ENCODE peak calls at places on chromosome 12, in six cellular contexts. One of them, this sample, is unnamed.

GRCh38 chr12:124490584-124491305 is 76.7 kb downstream of the NCOR2 start:
- DNase-seq in ELR: no peak
- DNase-seq in NCI-H345: no peak
- DNase-seq in GM19239: no peak
- DNase-seq in cortex of kidney: no peak
- DNase-seq in GM23338: no peak
- DNase-seq in this sample: no peak

GRCh38 chr12:44780221-44780770 is 95.8 kb downstream of the NELL2 start:
- DNase-seq in ELR: no peak
- DNase-seq in NCI-H345: no peak
- DNase-seq in GM19239: no peak
- DNase-seq in cortex of kidney: no peak
- DNase-seq in GM23338: no peak
- DNase-seq in this sample: no peak

GRCh38 chr12:40946612-40947194 is 241.4 kb upstream of the PDZRN4 start:
- DNase-seq in ELR: peak; percentile 40
- DNase-seq in NCI-H345: peak; percentile 45
- DNase-seq in GM19239: no peak
- DNase-seq in cortex of kidney: no peak
- DNase-seq in GM23338: peak; percentile 56
- DNase-seq in this sample: no peak

GRCh38 chr12:83939718-83940117 is 972.9 kb downstream of the SLC6A15 start:
- DNase-seq in ELR: no peak
- DNase-seq in NCI-H345: no peak
- DNase-seq in GM19239: no peak
- DNase-seq in cortex of kidney: no peak
- DNase-seq in GM23338: no peak
- DNase-seq in this sample: no peak

GRCh38 chr12:99670635-99671034 is 23.1 kb downstream of the GARIN6 start:
- DNase-seq in ELR: peak; percentile 37
- DNase-seq in NCI-H345: no peak
- DNase-seq in GM19239: no peak
- DNase-seq in cortex of kidney: no peak
- DNase-seq in GM23338: peak; percentile 34
- DNase-seq in this sample: no peak

GRCh38 chr12:128365831-128366231 is 98.9 kb downstream of the TMEM132C start:
- DNase-seq in ELR: no peak
- DNase-seq in NCI-H345: no peak
- DNase-seq in GM19239: no peak
- DNase-seq in cortex of kidney: no peak
- DNase-seq in GM23338: no peak
- DNase-seq in this sample: no peak

GRCh38 chr12:122669397-122670070 is 33.6 kb downstream of the HCAR2 start:
- DNase-seq in ELR: peak; percentile 82
- DNase-seq in NCI-H345: no peak
- DNase-seq in GM19239: no peak
- DNase-seq in cortex of kidney: no peak
- DNase-seq in GM23338: no peak
- DNase-seq in this sample: no peak

GRCh38 chr12:87930033-87930432 is 99.2 kb downstream of the C12orf50 start:
- DNase-seq in ELR: peak; percentile 64
- DNase-seq in NCI-H345: no peak
- DNase-seq in GM19239: no peak
- DNase-seq in cortex of kidney: no peak
- DNase-seq in GM23338: no peak
- DNase-seq in this sample: no peak

GRCh38 chr12:9039397-9039977 is 50.1 kb downstream of the KLRG1 start:
- DNase-seq in ELR: peak; percentile 64
- DNase-seq in NCI-H345: peak; percentile 65
- DNase-seq in GM19239: peak; percentile 29
- DNase-seq in cortex of kidney: no peak
- DNase-seq in GM23338: peak; percentile 79
- DNase-seq in this sample: no peak

GRCh38 chr12:81598205-81598604 is 160.9 kb downstream of the PPFIA2 start:
- DNase-seq in ELR: peak; percentile 1
- DNase-seq in NCI-H345: peak; percentile 46
- DNase-seq in GM19239: no peak
- DNase-seq in cortex of kidney: no peak
- DNase-seq in GM23338: no peak
- DNase-seq in this sample: no peak

GRCh38 chr12:69389836-69390235 is 30.3 kb downstream of the YEATS4 start:
- DNase-seq in ELR: peak; percentile 30
- DNase-seq in NCI-H345: no peak
- DNase-seq in GM19239: no peak
- DNase-seq in cortex of kidney: no peak
- DNase-seq in GM23338: no peak
- DNase-seq in this sample: no peak

GRCh38 chr12:39616251-39616650 is 3.4 kb downstream of the ABCD2 start:
- DNase-seq in ELR: no peak
- DNase-seq in NCI-H345: no peak
- DNase-seq in GM19239: no peak
- DNase-seq in cortex of kidney: no peak
- DNase-seq in GM23338: no peak
- DNase-seq in this sample: no peak

GRCh38 chr12:92929957-92930356 is 862 bp upstream of the EEA1 start:
- DNase-seq in ELR: peak; percentile 22
- DNase-seq in NCI-H345: no peak
- DNase-seq in GM19239: no peak
- DNase-seq in cortex of kidney: no peak
- DNase-seq in GM23338: no peak
- DNase-seq in this sample: no peak

GRCh38 chr12:112822056-112822455 is 30.5 kb downstream of the RPH3A start:
- DNase-seq in ELR: no peak
- DNase-seq in NCI-H345: peak; percentile 91
- DNase-seq in GM19239: no peak
- DNase-seq in cortex of kidney: no peak
- DNase-seq in GM23338: peak; percentile 30
- DNase-seq in this sample: no peak

GRCh38 chr12:65649126-65649525 is 175.2 kb upstream of the HMGA2 start:
- DNase-seq in ELR: peak; percentile 100
- DNase-seq in NCI-H345: no peak
- DNase-seq in GM19239: no peak
- DNase-seq in cortex of kidney: no peak
- DNase-seq in GM23338: no peak
- DNase-seq in this sample: no peak

GRCh38 chr12:68237068-68237467 is 11.5 kb upstream of the IL26 start:
- DNase-seq in ELR: no peak
- DNase-seq in NCI-H345: no peak
- DNase-seq in GM19239: no peak
- DNase-seq in cortex of kidney: no peak
- DNase-seq in GM23338: no peak
- DNase-seq in this sample: no peak

GRCh38 chr12:107415834-107416233 is 269.8 kb upstream of the PWP1 start:
- DNase-seq in ELR: peak; percentile 61
- DNase-seq in NCI-H345: no peak
- DNase-seq in GM19239: no peak
- DNase-seq in cortex of kidney: no peak
- DNase-seq in GM23338: no peak
- DNase-seq in this sample: no peak

GRCh38 chr12:132428872-132429121 is 61.2 kb upstream of the FBRSL1 start:
- DNase-seq in ELR: no peak
- DNase-seq in NCI-H345: peak; percentile 60
- DNase-seq in GM19239: no peak
- DNase-seq in cortex of kidney: no peak
- DNase-seq in GM23338: no peak
- DNase-seq in this sample: no peak